ENCODE peak calls at places on chromosome 17, in nine cellular contexts. D, G, Z, C, S, T, B, F and I are unnamed samples.
A peak's percentile ranks its signal among the peaks of the same experiment; 100 is the strongest.

GRCh38 chr17:16428098-16428882 is 12.9 kb downstream of the TRPV2 start:
- DNase-seq in D (peak; percentile 73), G (peak; percentile 59), Z (no peak), C (peak; percentile 93), S (no peak), T (peak; percentile 81), B (no peak), F (peak; percentile 58), I (peak; percentile 67)

GRCh38 chr17:50460831-50461526 is 7.7 kb downstream of the CHAD start:
- DNase-seq in D (no peak), G (no peak), Z (no peak), C (no peak), S (no peak), T (no peak), B (no peak), F (no peak), I (no peak)

GRCh38 chr17:82931696-82932060 is 91.9 kb upstream of the ZNF750 start:
- DNase-seq in D (peak; percentile 24), G (peak; percentile 94), Z (no peak), C (no peak), S (peak; percentile 93), T (peak; percentile 56), B (peak; percentile 87), F (peak; percentile 86), I (peak; percentile 27)

GRCh38 chr17:46115687-46116086 is 77.5 kb downstream of the KANSL1 start:
- DNase-seq in D (no peak), G (peak; percentile 18), Z (no peak), C (no peak), S (no peak), T (no peak), B (no peak), F (no peak), I (no peak)

GRCh38 chr17:47733414-47734288 is 615 bp downstream of the TBX21 start:
- DNase-seq in D (no peak), G (no peak), Z (no peak), C (no peak), S (no peak), T (no peak), B (no peak), F (no peak), I (no peak)

GRCh38 chr17:64384253-64385186 is 6.1 kb downstream of the PECAM1 start:
- DNase-seq in D (peak; percentile 20), G (no peak), Z (no peak), C (no peak), S (no peak), T (no peak), B (no peak), F (no peak), I (no peak)

GRCh38 chr17:49468827-49469385 is 26.2 kb upstream of the NGFR start:
- DNase-seq in D (no peak), G (no peak), Z (no peak), C (no peak), S (no peak), T (no peak), B (peak; percentile 81), F (no peak), I (no peak)

GRCh38 chr17:69144621-69145255 is 3.0 kb upstream of the ABCA6 start:
- DNase-seq in D (no peak), G (no peak), Z (no peak), C (no peak), S (no peak), T (no peak), B (no peak), F (no peak), I (no peak)

GRCh38 chr17:47604268-47604927 is 45.3 kb upstream of the KPNB1 start:
- DNase-seq in D (no peak), G (peak; percentile 85), Z (no peak), C (no peak), S (no peak), T (no peak), B (peak; percentile 63), F (no peak), I (no peak)

GRCh38 chr17:56185905-56186783 is 32.9 kb downstream of the ANKFN1 start:
- DNase-seq in D (no peak), G (peak; percentile 94), Z (no peak), C (no peak), S (no peak), T (no peak), B (no peak), F (no peak), I (no peak)

GRCh38 chr17:12089809-12090384 is 69.2 kb downstream of the MAP2K4 start:
- DNase-seq in D (no peak), G (peak; percentile 83), Z (no peak), C (peak; percentile 12), S (no peak), T (no peak), B (no peak), F (no peak), I (no peak)

GRCh38 chr17:49779730-49780220 is 8.7 kb upstream of the KAT7 start:
- DNase-seq in D (no peak), G (peak; percentile 84), Z (peak; percentile 34), C (peak; percentile 34), S (no peak), T (peak; percentile 61), B (peak; percentile 75), F (no peak), I (no peak)

DNA sequence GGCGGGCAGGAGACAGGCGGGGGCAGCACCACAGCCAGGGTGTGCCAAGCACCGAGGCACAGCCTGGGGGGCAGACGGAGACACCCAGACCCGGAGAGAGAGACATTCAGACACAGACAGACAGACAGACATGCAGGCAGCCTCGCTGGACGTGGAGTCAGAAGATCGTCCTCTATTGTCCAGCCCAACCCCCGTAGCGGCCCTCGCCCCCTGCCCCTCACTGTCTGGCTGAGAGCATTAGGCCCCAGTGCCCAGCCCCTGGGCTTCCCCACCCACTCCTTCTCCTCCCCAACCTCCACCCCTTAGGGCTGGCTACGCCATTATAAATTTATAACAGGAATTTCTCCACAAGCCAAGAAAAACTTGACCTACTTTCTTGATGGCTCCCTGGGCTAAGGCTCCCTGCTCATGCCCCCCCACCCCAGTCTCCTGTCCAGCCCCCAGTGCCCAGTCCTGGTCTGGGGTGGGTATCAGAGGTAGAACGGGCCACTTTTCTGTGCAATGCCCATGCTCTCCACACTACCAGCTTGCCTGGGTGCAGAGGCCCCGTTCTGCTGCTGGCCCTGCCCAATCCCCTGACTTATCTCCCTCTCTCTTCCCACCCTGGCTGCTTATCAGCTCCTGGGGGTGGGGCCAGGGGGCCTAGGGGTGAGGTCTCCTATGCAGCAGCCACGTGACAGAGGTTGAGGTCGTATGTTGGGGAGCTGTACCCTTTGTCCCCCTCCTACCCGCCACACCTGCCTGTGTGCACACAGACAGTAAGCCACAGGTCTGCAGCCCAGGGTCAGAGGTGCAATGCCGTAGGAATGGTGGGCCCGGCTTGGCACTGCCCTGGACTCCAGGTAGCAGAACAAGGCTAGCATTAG is 9.9 kb downstream of the THRA start:
- DNase-seq in D (peak; percentile 83), G (no peak), Z (no peak), C (no peak), S (no peak), T (peak; percentile 67), B (no peak), F (peak; percentile 57), I (no peak)
- H3K9me3 ChIP-seq in D (no peaks in the 10 kb centered on the region), G (no peaks in the 10 kb centered on the region), Z (no peaks in the 10 kb centered on the region), C (no peaks in the 10 kb centered on the region), S (no peaks in the 10 kb centered on the region), T (no peaks in the 10 kb centered on the region), B (no peaks in the 10 kb centered on the region), F (no peaks in the 10 kb centered on the region), I (no peaks in the 10 kb centered on the region)

GRCh38 chr17:2060681-2061440 is 6.0 kb downstream of the HIC1 start:
- DNase-seq in D (no peak), G (no peak), Z (no peak), C (no peak), S (no peak), T (no peak), B (no peak), F (peak; percentile 74), I (no peak)
- H3K4me1 ChIP-seq in D (peaks cover 100% of the 10 kb centered on the region), G (peaks cover 57% of the 10 kb centered on the region), Z (no peaks in the 10 kb centered on the region), C (no peaks in the 10 kb centered on the region), S (peaks cover 100% of the 10 kb centered on the region), T (peaks cover 30% of the 10 kb centered on the region), B (peaks cover 68% of the 10 kb centered on the region), F (peaks cover 19% of the 10 kb centered on the region), I (no peaks in the 10 kb centered on the region)

DNA sequence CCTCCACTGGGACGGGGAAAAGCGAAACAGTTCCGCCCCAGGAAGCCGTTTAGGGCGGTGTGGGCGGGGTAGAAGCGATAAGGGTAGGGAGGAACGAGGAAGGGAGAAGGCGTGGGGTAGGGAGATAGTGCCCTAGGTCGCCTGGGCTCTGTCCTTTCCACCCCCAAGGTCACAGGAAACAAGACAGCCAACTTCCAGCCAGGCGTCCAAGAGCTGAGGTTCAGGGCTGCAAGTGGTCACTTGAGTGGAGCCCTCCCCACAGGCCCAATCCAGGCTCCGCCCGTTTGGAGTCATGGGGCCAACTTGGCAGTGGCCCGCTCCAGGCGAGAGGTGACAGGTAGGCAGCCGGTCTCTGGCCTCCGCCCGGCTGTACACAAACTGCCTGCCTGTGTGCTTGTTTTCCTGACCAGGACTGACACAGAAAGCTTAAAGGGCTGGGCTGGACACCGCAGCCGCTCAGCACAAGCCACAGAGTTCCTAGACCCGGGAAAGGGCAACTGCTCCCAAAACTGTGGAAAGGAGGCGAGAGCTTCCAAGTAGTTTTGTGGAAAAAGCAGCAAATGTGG is at the start of gene RILP:
- DNase-seq in D (peak; percentile 95), G (no peak), Z (peak; percentile 24), C (peak; percentile 62), S (peak; percentile 94), T (peak; percentile 96), B (peak; percentile 53), F (peak; percentile 81), I (peak; percentile 98)
- TF ChIP-seq POLR2A in D (peak; percentile 11), G (no peak), Z (no peak), C (no peak), S (no peak), T (peak; percentile 50), B (no peak), F (no peak), I (peak; percentile 51)

DNA sequence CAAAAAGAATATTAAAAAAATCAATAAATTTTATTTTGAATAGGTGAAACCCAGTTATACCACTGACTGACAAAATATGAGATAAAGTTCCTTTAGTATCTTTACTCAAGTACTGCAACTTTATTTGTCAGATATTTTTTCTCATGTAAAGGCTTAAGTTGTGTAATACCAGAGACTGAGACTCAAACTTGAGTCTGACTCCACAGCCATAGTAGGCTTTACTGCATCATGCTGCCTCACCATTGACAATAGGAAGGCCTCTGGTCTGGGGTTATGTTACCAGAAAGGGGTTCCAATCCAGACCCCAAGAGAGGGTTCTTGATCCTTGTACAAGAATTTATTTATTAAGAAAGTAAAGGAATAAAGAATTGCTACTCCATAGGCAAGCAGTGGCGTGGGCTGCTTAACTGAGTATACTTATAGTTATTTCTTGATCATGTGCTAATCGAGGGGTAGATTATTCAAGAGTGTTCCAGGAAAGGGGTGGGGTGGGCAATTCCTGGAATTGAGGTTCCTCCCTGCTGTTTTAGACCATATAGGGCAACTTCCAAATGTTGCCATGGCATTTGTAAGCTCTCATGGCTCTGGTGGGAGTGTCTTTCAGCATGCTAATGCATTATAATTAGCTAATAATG is 187.4 kb upstream of the WSB1 start:
- DNase-seq in D (no peak), G (no peak), Z (no peak), C (no peak), S (no peak), T (no peak), B (no peak), F (no peak), I (no peak)
- H3K9me3 ChIP-seq in D (no peaks in the 10 kb centered on the region), G (no peaks in the 10 kb centered on the region), Z (no peaks in the 10 kb centered on the region), C (no peaks in the 10 kb centered on the region), S (no peaks in the 10 kb centered on the region), T (no peaks in the 10 kb centered on the region), B (no peaks in the 10 kb centered on the region), F (no peaks in the 10 kb centered on the region), I (no peaks in the 10 kb centered on the region)